ENCODE peak calls at places on chromosomes 6 and 20, in five cellular contexts. O is GM19239, S is neural crest cell, R is dorsolateral prefrontal cortex, P is astrocyte of the spinal cord. X is an unnamed sample.

GRCh38 chr6:160088774-160089533 is 32.7 kb upstream of the SLC22A1 start:
- DNase-seq in O (no peak), S (no peak), R (no peak), P (no peak), X (no peak)

GRCh38 chr6:111201155-111201554 is 113.9 kb downstream of the SLC16A10 start:
- DNase-seq in O (no peak), S (no peak), R (no peak), P (no peak), X (no peak)

GRCh38 chr20:15814903-15815302 is 758.3 kb downstream of the KIF16B start:
- DNase-seq in O (no peak), S (no peak), R (no peak), P (no peak), X (no peak)

GRCh38 chr6:158557927-158558326 is 2.0 kb upstream of the TMEM181 start:
- DNase-seq in O (no peak), S (no peak), R (no peak), P (no peak), X (no peak)

GRCh38 chr20:4569092-4569491 is 152.6 kb upstream of the PRND start:
- DNase-seq in O (no peak), S (no peak), R (no peak), P (no peak), X (no peak)

GRCh38 chr6:105346052-105346451 is 56.8 kb downstream of the PREP start:
- DNase-seq in O (no peak), S (no peak), R (no peak), P (peak; percentile 79), X (no peak)

GRCh38 chr20:2750343-2751251 is 49.8 kb downstream of the CPXM1 start:
- DNase-seq in O (no peak), S (no peak), R (no peak), P (no peak), X (no peak)

GRCh38 chr6:53943410-53943809 is 148.6 kb downstream of the LRRC1 start:
- DNase-seq in O (no peak), S (no peak), R (no peak), P (peak; percentile 5), X (no peak)

GRCh38 chr6:112017760-112018537 is 36.0 kb upstream of the CCN6 start:
- DNase-seq in O (no peak), S (no peak), R (no peak), P (no peak), X (no peak)

GRCh38 chr6:139354177-139354576 is 20.3 kb downstream of the CITED2 start:
- DNase-seq in O (no peak), S (no peak), R (no peak), P (no peak), X (no peak)

GRCh38 chr6:1020837-1021236 is 291.1 kb upstream of the FOXQ1 start:
- DNase-seq in O (no peak), S (no peak), R (no peak), P (no peak), X (no peak)

GRCh38 chr6:117547688-117548621 is 54.4 kb downstream of the GOPC start:
- DNase-seq in O (no peak), S (no peak), R (peak; percentile 79), P (peak; percentile 49), X (peak; percentile 41)

GRCh38 chr20:14561733-14562132 is 224.3 kb upstream of the FLRT3 start:
- DNase-seq in O (no peak), S (no peak), R (no peak), P (no peak), X (no peak)

GRCh38 chr6:157770946-157771345 is 52.1 kb upstream of the SNX9 start:
- DNase-seq in O (no peak), S (no peak), R (no peak), P (peak; percentile 32), X (no peak)

GRCh38 chr6:24796616-24797290 is 2.0 kb downstream of the ARMH2 start:
- DNase-seq in O (no peak), S (no peak), R (no peak), P (no peak), X (no peak)

GRCh38 chr6:52526634-52527033 is 50.2 kb downstream of the TRAM2 start:
- DNase-seq in O (no peak), S (no peak), R (no peak), P (no peak), X (no peak)

GRCh38 chr6:30541515-30542403 is 14.5 kb downstream of the GNL1 start:
- DNase-seq in O (peak; percentile 52), S (peak; percentile 74), R (peak; percentile 69), P (peak; percentile 89), X (peak; percentile 76)

GRCh38 chr20:36336838-36337478 is 30.8 kb downstream of the DLGAP4 start:
- DNase-seq in O (no peak), S (no peak), R (no peak), P (no peak), X (no peak)

GRCh38 chr6:75481936-75482593 is 11.5 kb downstream of the FILIP1 start:
- DNase-seq in O (no peak), S (no peak), R (no peak), P (peak; percentile 27), X (no peak)

GRCh38 chr6:5762561-5762968 is 244.2 kb downstream of the NRN1 start:
- DNase-seq in O (no peak), S (no peak), R (no peak), P (no peak), X (no peak)

GRCh38 chr6:27545271-27546046 is 72.6 kb upstream of the ZNF184 start:
- DNase-seq in O (no peak), S (peak; percentile 28), R (no peak), P (peak; percentile 69), X (peak; percentile 66)

GRCh38 chr6:25476126-25476525 is 175.9 kb upstream of the SCGN start:
- DNase-seq in O (no peak), S (no peak), R (no peak), P (peak; percentile 22), X (no peak)

GRCh38 chr6:50862172-50862571 is 43.5 kb downstream of the TFAP2B start:
- DNase-seq in O (no peak), S (no peak), R (no peak), P (no peak), X (no peak)

GRCh38 chr20:31836853-31837608 is 8.4 kb downstream of the FOXS1 start:
- DNase-seq in O (no peak), S (no peak), R (no peak), P (peak; percentile 50), X (no peak)

GRCh38 chr6:157985378-157986155 is 3.9 kb downstream of the SYNJ2 start:
- DNase-seq in O (no peak), S (no peak), R (no peak), P (no peak), X (no peak)

GRCh38 chr20:62352402-62353288 is 14.5 kb downstream of the LAMA5 start:
- DNase-seq in O (no peak), S (no peak), R (peak; percentile 97), P (peak; percentile 38), X (no peak)

GRCh38 chr6:154298297-154298696 is 58.3 kb downstream of the IPCEF1 start:
- DNase-seq in O (no peak), S (no peak), R (no peak), P (peak; percentile 66), X (peak; percentile 27)

GRCh38 chr6:366972-367794 is 24.4 kb upstream of the IRF4 start:
- DNase-seq in O (no peak), S (no peak), R (no peak), P (no peak), X (no peak)

GRCh38 chr6:26454641-26455040 is 3.1 kb upstream of the BTN2A1 start:
- DNase-seq in O (no peak), S (no peak), R (no peak), P (no peak), X (no peak)

GRCh38 chr20:6582449-6582848 is 185.0 kb upstream of the BMP2 start:
- DNase-seq in O (no peak), S (no peak), R (no peak), P (no peak), X (no peak)

GRCh38 chr6:158015545-158015944 is 33.9 kb downstream of the SYNJ2 start:
- DNase-seq in O (no peak), S (no peak), R (no peak), P (no peak), X (no peak)

GRCh38 chr6:104601008-104601745 is 258.5 kb downstream of the HACE1 start:
- DNase-seq in O (no peak), S (no peak), R (no peak), P (no peak), X (no peak)

GRCh38 chr6:15615837-15616236 is 47.0 kb downstream of the DTNBP1 start:
- DNase-seq in O (no peak), S (no peak), R (no peak), P (no peak), X (peak; percentile 18)

GRCh38 chr6:148445620-148446019 is 103.0 kb downstream of the SASH1 start:
- DNase-seq in O (no peak), S (no peak), R (no peak), P (peak; percentile 78), X (no peak)

GRCh38 chr6:159682265-159682664 is 10.8 kb downstream of the SOD2 start:
- DNase-seq in O (no peak), S (no peak), R (no peak), P (no peak), X (no peak)

X was measured in GM13977.